ENCODE peak calls at places on chromosomes 7 and 10, in six cellular contexts. One of them, this sample, is unnamed.
A peak's percentile ranks its signal among the peaks of the same experiment; 100 is the strongest.

GRCh38 chr7:22357311-22358175 is 589 bp upstream of the RAPGEF5 start:
- DNase-seq in GM12864: no peak
- DNase-seq in astrocyte: peak; percentile 69
- DNase-seq in heart left ventricle: no peak
- DNase-seq in brain microvascular endothelial cell: no peak
- DNase-seq in type B pancreatic cell: no peak
- DNase-seq in this sample: peak; percentile 2

GRCh38 chr7:20241491-20242261 is 24.5 kb upstream of the MACC1 start:
- DNase-seq in GM12864: no peak
- DNase-seq in astrocyte: peak; percentile 99
- DNase-seq in heart left ventricle: no peak
- DNase-seq in brain microvascular endothelial cell: peak; percentile 76
- DNase-seq in type B pancreatic cell: no peak
- DNase-seq in this sample: no peak

GRCh38 chr10:25851548-25851947 is 82.5 kb upstream of the MYO3A start:
- DNase-seq in GM12864: no peak
- DNase-seq in astrocyte: no peak
- DNase-seq in heart left ventricle: no peak
- DNase-seq in brain microvascular endothelial cell: no peak
- DNase-seq in type B pancreatic cell: no peak
- DNase-seq in this sample: no peak

GRCh38 chr7:25091129-25091528 is 33.9 kb downstream of the CYCS start:
- DNase-seq in GM12864: no peak
- DNase-seq in astrocyte: no peak
- DNase-seq in heart left ventricle: no peak
- DNase-seq in brain microvascular endothelial cell: no peak
- DNase-seq in type B pancreatic cell: no peak
- DNase-seq in this sample: no peak

GRCh38 chr10:95820363-95820762 is 64.4 kb downstream of the ENTPD1 start:
- DNase-seq in GM12864: no peak
- DNase-seq in astrocyte: no peak
- DNase-seq in heart left ventricle: no peak
- DNase-seq in brain microvascular endothelial cell: no peak
- DNase-seq in type B pancreatic cell: no peak
- DNase-seq in this sample: no peak

GRCh38 chr10:74586088-74586585 is 240.3 kb upstream of the KAT6B start:
- DNase-seq in GM12864: peak; percentile 26
- DNase-seq in astrocyte: peak; percentile 17
- DNase-seq in heart left ventricle: no peak
- DNase-seq in brain microvascular endothelial cell: no peak
- DNase-seq in type B pancreatic cell: no peak
- DNase-seq in this sample: no peak

GRCh38 chr10:86836044-86836443 is 79.6 kb downstream of the BMPR1A start:
- DNase-seq in GM12864: no peak
- DNase-seq in astrocyte: no peak
- DNase-seq in heart left ventricle: no peak
- DNase-seq in brain microvascular endothelial cell: no peak
- DNase-seq in type B pancreatic cell: no peak
- DNase-seq in this sample: no peak

GRCh38 chr10:95229724-95230627 is 35.9 kb downstream of the ACSM6 start:
- DNase-seq in GM12864: no peak
- DNase-seq in astrocyte: peak; percentile 98
- DNase-seq in heart left ventricle: no peak
- DNase-seq in brain microvascular endothelial cell: peak; percentile 94
- DNase-seq in type B pancreatic cell: no peak
- DNase-seq in this sample: no peak

GRCh38 chr10:84291389-84291788 is 37.0 kb upstream of the CCSER2 start:
- DNase-seq in GM12864: no peak
- DNase-seq in astrocyte: peak; percentile 61
- DNase-seq in heart left ventricle: no peak
- DNase-seq in brain microvascular endothelial cell: peak; percentile 66
- DNase-seq in type B pancreatic cell: no peak
- DNase-seq in this sample: no peak

GRCh38 chr7:99232082-99232770 is 24.3 kb upstream of the KPNA7 start:
- DNase-seq in GM12864: no peak
- DNase-seq in astrocyte: no peak
- DNase-seq in heart left ventricle: no peak
- DNase-seq in brain microvascular endothelial cell: no peak
- DNase-seq in type B pancreatic cell: no peak
- DNase-seq in this sample: no peak

GRCh38 chr7:37848297-37848696 is at the start of gene NME8:
- DNase-seq in GM12864: no peak
- DNase-seq in astrocyte: no peak
- DNase-seq in heart left ventricle: no peak
- DNase-seq in brain microvascular endothelial cell: no peak
- DNase-seq in type B pancreatic cell: no peak
- DNase-seq in this sample: no peak

GRCh38 chr7:37853468-37853867 is 5.1 kb downstream of the NME8 start:
- DNase-seq in GM12864: no peak
- DNase-seq in astrocyte: no peak
- DNase-seq in heart left ventricle: no peak
- DNase-seq in brain microvascular endothelial cell: no peak
- DNase-seq in type B pancreatic cell: no peak
- DNase-seq in this sample: no peak
- TF ChIP-seq CTCF in GM12864: peak; percentile 56
- TF ChIP-seq CTCF in astrocyte: peak; percentile 5
- TF ChIP-seq CTCF in heart left ventricle: peak; percentile 33
- TF ChIP-seq CTCF in brain microvascular endothelial cell: no peak
- TF ChIP-seq CTCF in type B pancreatic cell: peak; percentile 68
- TF ChIP-seq CTCF in this sample: peak; percentile 63

DNA sequence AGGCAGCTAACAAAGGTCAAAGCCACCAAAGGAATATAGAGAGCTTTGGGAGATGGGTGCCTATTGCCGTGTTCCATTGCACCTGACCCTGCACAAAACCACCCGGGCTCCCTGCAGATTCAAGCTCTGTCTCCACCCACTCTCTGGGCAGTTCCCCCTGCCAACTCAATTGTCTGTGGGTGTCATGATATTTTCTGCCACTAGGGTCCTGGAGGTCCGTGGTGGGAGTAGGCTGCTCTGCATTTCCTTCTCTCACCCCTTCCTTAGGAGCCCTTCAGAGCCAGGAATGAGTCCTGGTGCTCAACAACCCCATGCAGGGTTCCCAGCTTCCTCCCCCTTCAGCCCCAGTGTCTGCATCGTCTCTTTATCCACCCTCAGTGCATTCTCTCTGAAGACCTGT is 34.1 kb downstream of the PNLIPRP2 start:
- DNase-seq in GM12864: no peak
- DNase-seq in astrocyte: no peak
- DNase-seq in heart left ventricle: no peak
- DNase-seq in brain microvascular endothelial cell: no peak
- DNase-seq in type B pancreatic cell: no peak
- DNase-seq in this sample: peak; percentile 31
- TF ChIP-seq CTCF in GM12864: peak; percentile 50
- TF ChIP-seq CTCF in astrocyte: no peak
- TF ChIP-seq CTCF in heart left ventricle: no peak
- TF ChIP-seq CTCF in brain microvascular endothelial cell: peak; percentile 40
- TF ChIP-seq CTCF in type B pancreatic cell: peak; percentile 65
- TF ChIP-seq CTCF in this sample: peak; percentile 60

GRCh38 chr7:80916770-80917681 is 1.8 kb downstream of the SEMA3C start:
- DNase-seq in GM12864: no peak
- DNase-seq in astrocyte: peak; percentile 91
- DNase-seq in heart left ventricle: no peak
- DNase-seq in brain microvascular endothelial cell: peak; percentile 77
- DNase-seq in type B pancreatic cell: no peak
- DNase-seq in this sample: no peak
- TF ChIP-seq CTCF in GM12864: no peak
- TF ChIP-seq CTCF in astrocyte: peak; percentile 45
- TF ChIP-seq CTCF in heart left ventricle: peak; percentile 48
- TF ChIP-seq CTCF in brain microvascular endothelial cell: peak; percentile 53
- TF ChIP-seq CTCF in type B pancreatic cell: peak; percentile 63
- TF ChIP-seq CTCF in this sample: peak; percentile 64

GRCh38 chr10:69408318-69409175 is 8.2 kb downstream of the TACR2 start:
- DNase-seq in GM12864: peak; percentile 64
- DNase-seq in astrocyte: peak; percentile 76
- DNase-seq in heart left ventricle: peak; percentile 96
- DNase-seq in brain microvascular endothelial cell: peak; percentile 87
- DNase-seq in type B pancreatic cell: peak; percentile 96
- DNase-seq in this sample: peak; percentile 92

GRCh38 chr10:69406302-69406811 is 10.4 kb downstream of the TACR2 start:
- DNase-seq in GM12864: no peak
- DNase-seq in astrocyte: no peak
- DNase-seq in heart left ventricle: peak; percentile 68
- DNase-seq in brain microvascular endothelial cell: no peak
- DNase-seq in type B pancreatic cell: no peak
- DNase-seq in this sample: peak; percentile 37

GRCh38 chr10:69409176-69409495 is 7.6 kb downstream of the TACR2 start:
- DNase-seq in GM12864: no peak
- DNase-seq in astrocyte: no peak
- DNase-seq in heart left ventricle: no peak
- DNase-seq in brain microvascular endothelial cell: no peak
- DNase-seq in type B pancreatic cell: no peak
- DNase-seq in this sample: no peak

GRCh38 chr10:69406816-69407580 is 9.7 kb downstream of the TACR2 start:
- DNase-seq in GM12864: no peak
- DNase-seq in astrocyte: no peak
- DNase-seq in heart left ventricle: no peak
- DNase-seq in brain microvascular endothelial cell: no peak
- DNase-seq in type B pancreatic cell: no peak
- DNase-seq in this sample: no peak

GRCh38 chr10:69407621-69408301 is 9.0 kb downstream of the TACR2 start:
- DNase-seq in GM12864: no peak
- DNase-seq in astrocyte: no peak
- DNase-seq in heart left ventricle: no peak
- DNase-seq in brain microvascular endothelial cell: no peak
- DNase-seq in type B pancreatic cell: no peak
- DNase-seq in this sample: no peak
- TF ChIP-seq CTCF in GM12864: peak; percentile 49
- TF ChIP-seq CTCF in astrocyte: no peak
- TF ChIP-seq CTCF in heart left ventricle: no peak
- TF ChIP-seq CTCF in brain microvascular endothelial cell: peak; percentile 61
- TF ChIP-seq CTCF in type B pancreatic cell: peak; percentile 46
- TF ChIP-seq CTCF in this sample: peak; percentile 42

This sample was measured in neural crest cell.